ENCODE peak calls at places on chromosomes 4 and X, in seven cellular contexts. L is CD8-positive, alpha-beta memory T cell; O is mammary epithelial cell; B is fibroblast of lung; M is right lobe of liver; H is left ventricle myocardium inferior; J is effector memory CD4-positive, alpha-beta T cell. C is an unnamed sample.

GRCh38 chr4:145626623-145626982 is 7.4 kb downstream of the MMAA start:
- DNase-seq in O (no peak), M (no peak), H (no peak), B (no peak), J (no peak), L (no peak), C (no peak)

GRCh38 chr4:11929080-11929479 is 500.4 kb upstream of the HS3ST1 start:
- DNase-seq in J (no peak), L (no peak), B (no peak), M (no peak), O (no peak), H (no peak), C (no peak)

GRCh38 chr4:133802741-133803140 is 398.8 kb downstream of the PABPC4L start:
- DNase-seq in H (no peak), L (no peak), M (no peak), J (no peak), O (no peak), B (peak), C (no peak)

GRCh38 chr4:106717094-106717493 is 319.0 kb downstream of the DKK2 start:
- DNase-seq in J (no peak), L (no peak), B (no peak), M (no peak), H (no peak), O (no peak), C (no peak)

GRCh38 chrX:138886769-138887168 is 175.3 kb upstream of the FGF13 start:
- DNase-seq in H (no peak), J (no peak), B (no peak), L (no peak), M (peak), O (peak), C (no peak)

GRCh38 chr4:82789377-82789776 is 9.2 kb downstream of the SCD5 start:
- DNase-seq in O (no peak), L (no peak), B (no peak), M (no peak), J (no peak), H (no peak), C (no peak)

GRCh38 chrX:72247206-72247944 is 8.5 kb upstream of the ERCC6L start:
- DNase-seq in M (no peak), B (peak), J (no peak), O (no peak), H (no peak), L (no peak), C (no peak)

GRCh38 chr4:146291313-146291712 is 77.0 kb downstream of the REELD1 start:
- DNase-seq in O (no peak), L (no peak), J (no peak), M (no peak), B (no peak), H (no peak), C (no peak)

GRCh38 chr4:74996996-74997395 is 64.1 kb downstream of the PARM1 start:
- DNase-seq in H (no peak), B (no peak), O (peak), M (no peak), L (no peak), J (no peak), C (no peak)

GRCh38 chr4:87005690-87006461 is 71.1 kb downstream of the AFF1 start:
- DNase-seq in M (no peak), J (no peak), B (peak), H (no peak), O (no peak), L (no peak), C (no peak)

GRCh38 chr4:152500798-152501434 is 35.0 kb downstream of the FBXW7 start:
- DNase-seq in L (peak), B (peak), J (no peak), H (no peak), O (peak), M (no peak), C (no peak)

GRCh38 chr4:36351082-36351666 is 69.8 kb downstream of the DTHD1 start:
- DNase-seq in J (peak), O (peak), H (peak), M (peak), B (peak), L (peak), C (peak)

GRCh38 chr4:83177182-83177581 is 62.7 kb upstream of the PLAC8 start:
- DNase-seq in J (no peak), O (no peak), M (no peak), H (no peak), B (no peak), L (no peak), C (no peak)

GRCh38 chr4:170111100-170111499 is 21.3 kb upstream of the AADAT start:
- DNase-seq in O (no peak), L (no peak), J (no peak), H (no peak), M (no peak), B (no peak), C (no peak)

GRCh38 chr4:18248611-18249010 is 227.1 kb upstream of the LCORL start:
- DNase-seq in L (no peak), H (no peak), M (no peak), O (no peak), B (no peak), J (no peak), C (no peak)

GRCh38 chrX:70434914-70435586 is 9.6 kb upstream of the DLG3 start:
- DNase-seq in M (no peak), H (peak), J (no peak), O (no peak), B (peak), L (peak), C (peak)

GRCh38 chrX:70434352-70434866 is 10.2 kb upstream of the DLG3 start:
- DNase-seq in O (peak), B (peak), H (peak), L (peak), M (peak), J (peak), C (peak)

GRCh38 chrX:70436380-70436779 is 8.3 kb upstream of the DLG3 start:
- DNase-seq in H (no peak), J (no peak), B (no peak), M (no peak), L (no peak), O (no peak), C (no peak)

GRCh38 chrX:70433848-70434351 is 10.7 kb upstream of the DLG3 start:
- DNase-seq in H (peak), L (peak), B (peak), O (peak), M (peak), J (peak), C (peak)

GRCh38 chrX:70432936-70433847 is 10.1 kb downstream of the GDPD2 start:
- DNase-seq in H (no peak), J (no peak), L (no peak), M (no peak), O (no peak), B (no peak), C (no peak)
- H3K4me3 ChIP-seq in H (peak), J (peak), L (peak), M (peak), O (peak), B (peak), C (no peak)

GRCh38 chrX:39307488-39307887 is 506.2 kb downstream of the MID1IP1 start:
- DNase-seq in B (no peak), L (no peak), H (no peak), O (no peak), J (no peak), M (no peak), C (no peak)

GRCh38 chrX:39308126-39308525 is 506.9 kb downstream of the MID1IP1 start:
- DNase-seq in L (no peak), B (no peak), O (no peak), J (no peak), M (no peak), H (no peak), C (no peak)

GRCh38 chrX:39309721-39310152 is 508.5 kb downstream of the MID1IP1 start:
- DNase-seq in L (peak), H (peak), O (peak), M (no peak), J (peak), B (no peak), C (no peak)

GRCh38 chrX:39310925-39311324 is 509.7 kb downstream of the MID1IP1 start:
- DNase-seq in M (no peak), O (no peak), H (no peak), J (no peak), B (no peak), L (no peak), C (no peak)

GRCh38 chrX:39309018-39309620 is 507.9 kb downstream of the MID1IP1 start:
- DNase-seq in O (peak), H (no peak), M (no peak), L (no peak), B (peak), J (peak), C (no peak)
- H3K27ac ChIP-seq in O (no peak), H (peak), M (no peak), L (no peak), B (no peak), J (peak), C (no peak)

GRCh38 chr4:40270609-40271008 is 64.5 kb upstream of the CHRNA9 start:
- DNase-seq in B (no peak), O (no peak), M (no peak), H (no peak), J (no peak), L (no peak), C (no peak)
- H3K4me3 ChIP-seq in B (no peak), O (no peak), M (no peak), H (no peak), J (no peak), L (no peak), C (no peak)

DNA sequence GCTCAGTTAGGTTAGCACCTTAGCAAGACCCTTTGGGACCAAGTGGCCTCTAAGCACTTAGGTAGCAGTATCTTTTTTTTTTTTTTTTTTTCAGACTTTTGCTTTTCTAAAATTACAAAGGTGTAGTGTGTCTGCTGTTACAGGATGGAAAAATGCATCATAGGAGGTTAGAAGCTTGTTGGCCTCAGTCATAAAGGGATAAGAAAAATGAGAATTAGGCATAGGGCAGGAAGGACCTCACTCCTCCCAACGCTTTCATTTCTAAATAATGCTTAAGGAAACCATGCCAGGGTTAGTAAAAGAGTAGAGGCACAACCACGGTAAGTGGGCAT is 148.4 kb upstream of the PLAC1 start:
- DNase-seq in M (no peak), B (no peak), H (no peak), J (no peak), O (no peak), L (no peak), C (no peak)
- H3K27ac ChIP-seq in M (peak), B (peak), H (peak), J (peak), O (no peak), L (peak), C (no peak)

DNA sequence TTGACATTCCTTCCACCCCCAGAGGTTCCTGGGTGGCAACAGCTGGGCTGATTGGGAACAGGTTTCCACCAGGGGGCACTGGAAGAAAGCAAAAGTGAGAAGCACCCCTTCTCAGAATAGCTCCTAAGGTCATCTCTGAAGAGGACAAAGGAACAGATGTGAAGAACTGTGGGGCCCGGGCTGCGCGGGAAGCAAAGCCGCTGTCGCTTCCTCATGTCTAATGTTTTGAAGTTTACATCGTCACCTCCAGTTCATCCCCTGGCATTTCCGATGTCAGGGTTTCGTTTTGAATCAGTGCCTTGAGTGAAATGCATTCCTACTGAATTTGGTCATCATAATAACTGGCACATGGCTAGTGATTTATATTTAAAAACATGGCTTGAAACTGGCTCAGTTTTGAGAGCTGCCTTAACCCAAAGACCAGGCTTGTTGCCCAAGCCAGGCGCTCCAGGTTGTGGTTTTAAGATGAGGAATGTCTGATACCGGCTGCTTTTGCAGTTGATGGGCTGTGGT is 6.1 kb downstream of the TXK start:
- DNase-seq in L (peak), B (peak), H (peak), J (peak), O (peak), M (peak), C (peak)
- H3K4me3 ChIP-seq in L (peak), B (no peak), H (peak), J (peak), O (peak), M (peak), C (peak)

GRCh38 chrX:69551421-69552009 is 47.4 kb downstream of the NALF2 start:
- DNase-seq in J (no peak), B (no peak), M (no peak), L (no peak), H (no peak), O (no peak), C (no peak)

GRCh38 chrX:69552512-69552911 is 48.4 kb downstream of the NALF2 start:
- DNase-seq in H (no peak), L (no peak), O (no peak), J (no peak), B (no peak), M (no peak), C (no peak)

GRCh38 chrX:69555396-69556023 is 51.4 kb downstream of the NALF2 start:
- DNase-seq in O (no peak), M (no peak), B (peak), J (no peak), L (no peak), H (no peak), C (no peak)

GRCh38 chrX:69556094-69557011 is 52.2 kb downstream of the NALF2 start:
- DNase-seq in M (no peak), O (peak), H (no peak), J (no peak), B (peak), L (no peak), C (no peak)
- H3K27ac ChIP-seq in M (no peak), O (no peak), H (peak), J (no peak), B (no peak), L (no peak), C (no peak)

DNA sequence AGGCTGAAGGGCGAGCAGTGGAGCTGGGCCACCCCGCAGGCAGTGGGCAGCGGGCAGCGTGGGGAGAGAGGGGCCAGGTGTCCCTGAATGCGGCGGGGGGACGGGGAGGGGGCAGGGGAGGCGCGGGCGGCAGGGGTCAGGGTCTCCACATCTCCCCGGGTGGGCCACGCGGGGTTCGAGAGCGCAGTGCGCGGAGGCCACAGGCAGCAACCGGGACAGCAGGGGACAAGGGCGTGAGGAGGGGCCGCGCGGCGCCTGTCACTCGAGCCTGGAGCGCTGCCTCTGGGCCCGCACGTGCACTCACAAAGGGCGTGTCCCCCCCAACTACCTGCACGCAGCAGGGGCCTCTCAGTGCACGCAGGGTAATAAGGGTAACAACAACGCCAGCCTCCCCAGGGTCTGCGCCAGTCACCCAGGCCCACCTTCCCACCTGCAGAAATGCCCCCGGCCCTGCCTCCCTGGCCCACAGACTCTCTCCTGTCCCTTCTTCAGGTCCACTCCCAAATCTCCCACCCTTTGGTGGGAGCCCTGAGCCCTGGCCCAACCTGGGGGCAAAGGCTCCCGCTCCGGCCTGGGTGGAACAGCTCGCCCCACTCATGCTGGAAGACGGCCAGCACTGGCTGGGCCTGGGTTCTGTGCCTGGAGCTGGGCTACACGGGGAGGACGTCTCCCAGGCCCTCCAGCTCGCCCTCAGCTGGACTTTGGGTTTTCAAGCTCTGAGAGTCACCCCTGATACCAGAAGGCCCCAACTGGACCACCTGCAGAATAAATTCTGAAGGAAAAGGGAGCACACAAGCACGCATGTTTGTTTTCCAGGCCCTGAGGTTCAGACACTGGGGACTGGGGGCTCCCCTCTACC is 53.2 kb downstream of the ZFYVE28 start:
- DNase-seq in B (no peak), M (no peak), H (no peak), J (no peak), L (no peak), O (no peak), C (peak)
- H3K4me3 ChIP-seq in B (peak), M (peak), H (peak), J (peak), L (no peak), O (peak), C (peak)

GRCh38 chr4:67549123-67549522 is 3.8 kb upstream of the CENPC start:
- DNase-seq in M (no peak), L (no peak), H (no peak), J (no peak), B (peak), O (peak), C (no peak)

GRCh38 chr4:67545199-67545995 is at the start of gene CENPC:
- DNase-seq in H (peak), B (peak), J (peak), O (peak), M (peak), L (peak), C (peak)

GRCh38 chr4:67546971-67547370 is 1.7 kb upstream of the CENPC start:
- DNase-seq in H (no peak), B (no peak), O (no peak), M (no peak), J (no peak), L (no peak), C (no peak)

GRCh38 chr4:67542076-67542475 is 3.2 kb downstream of the CENPC start:
- DNase-seq in O (no peak), J (no peak), M (no peak), L (no peak), B (no peak), H (no peak), C (no peak)

GRCh38 chr4:67545996-67546356 is 673 bp upstream of the CENPC start:
- DNase-seq in O (no peak), J (no peak), B (no peak), M (no peak), H (no peak), L (no peak), C (no peak)
- H3K27ac ChIP-seq in O (peak), J (peak), B (no peak), M (peak), H (peak), L (peak), C (no peak)

C was measured in aorta.